ENCODE peak calls at places on chromosomes 7 and 10, in four cellular contexts. One of them, this sample, is unnamed.

GRCh38 chr7:100759357-100760171 is 26.2 kb downstream of the ZAN start:
- DNase-seq in IMR-90: no peak
- DNase-seq in H9: no peak
- DNase-seq in H1: no peak
- DNase-seq in this sample: no peak

GRCh38 chr10:125379592-125379991 is 219.2 kb upstream of the CTBP2 start:
- DNase-seq in H1: no peak
- DNase-seq in H9: no peak
- DNase-seq in IMR-90: no peak
- DNase-seq in this sample: no peak

GRCh38 chr7:44139311-44140010 is 1.7 kb downstream of the MYL7 start:
- DNase-seq in H9: no peak
- DNase-seq in H1: no peak
- DNase-seq in IMR-90: no peak
- DNase-seq in this sample: no peak

GRCh38 chr10:129486805-129487204 is 19.8 kb downstream of the MGMT start:
- DNase-seq in H9: no peak
- DNase-seq in IMR-90: no peak
- DNase-seq in H1: no peak
- DNase-seq in this sample: no peak

GRCh38 chr7:50826371-50827172 is 43.9 kb upstream of the GRB10 start:
- DNase-seq in H1: no peak
- DNase-seq in H9: no peak
- DNase-seq in IMR-90: peak
- DNase-seq in this sample: peak

GRCh38 chr7:11427686-11428273 is 404.2 kb downstream of the THSD7A start:
- DNase-seq in IMR-90: peak
- DNase-seq in H9: no peak
- DNase-seq in H1: no peak
- DNase-seq in this sample: peak

GRCh38 chr7:64574481-64575159 is 11.7 kb upstream of the ZNF680 start:
- DNase-seq in IMR-90: peak
- DNase-seq in H9: no peak
- DNase-seq in H1: no peak
- DNase-seq in this sample: peak

GRCh38 chr7:516606-517456 is 2.8 kb downstream of the PDGFA start:
- DNase-seq in H1: no peak
- DNase-seq in H9: no peak
- DNase-seq in IMR-90: peak
- DNase-seq in this sample: peak

DNA sequence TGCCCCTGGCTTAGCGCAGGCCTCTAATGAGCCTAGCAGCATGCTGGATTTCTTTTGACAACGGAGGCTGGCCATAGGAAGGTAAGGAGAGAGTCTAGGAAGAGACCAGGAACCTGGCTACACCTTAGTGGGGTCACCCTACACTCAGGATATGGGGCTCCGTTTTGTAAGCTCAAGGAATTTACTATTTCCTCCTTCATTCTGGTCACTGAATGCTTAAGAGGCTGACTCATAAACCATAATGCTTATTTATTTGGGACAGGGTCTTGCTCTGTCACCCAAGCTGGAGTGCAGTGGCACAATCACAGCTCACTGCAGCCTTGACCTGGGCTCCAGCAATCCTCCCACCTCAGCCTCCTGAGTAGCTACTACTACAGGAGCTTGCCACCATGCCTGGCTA is 38.4 kb downstream of the CARD11 start:
- DNase-seq in IMR-90: no peak
- DNase-seq in H1: no peak
- DNase-seq in H9: no peak
- DNase-seq in this sample: no peak
- H3K18ac ChIP-seq in IMR-90: no peak
- H3K18ac ChIP-seq in H1: no peak
- H3K18ac ChIP-seq in H9: no peak
- H3K18ac ChIP-seq in this sample: no peak

GRCh38 chr7:87193912-87194311 is 25.6 kb downstream of the TMEM243 start:
- DNase-seq in H9: no peak
- DNase-seq in IMR-90: no peak
- DNase-seq in H1: no peak
- DNase-seq in this sample: no peak

GRCh38 chr7:87202208-87202607 is 17.3 kb downstream of the TMEM243 start:
- DNase-seq in IMR-90: no peak
- DNase-seq in H9: no peak
- DNase-seq in H1: no peak
- DNase-seq in this sample: no peak

GRCh38 chr7:87199700-87200450 is 19.7 kb downstream of the TMEM243 start:
- DNase-seq in IMR-90: no peak
- DNase-seq in H9: no peak
- DNase-seq in H1: no peak
- DNase-seq in this sample: no peak

GRCh38 chr7:87202705-87203104 is 16.8 kb downstream of the TMEM243 start:
- DNase-seq in H1: no peak
- DNase-seq in IMR-90: no peak
- DNase-seq in H9: no peak
- DNase-seq in this sample: no peak

GRCh38 chr7:87199241-87199640 is 20.3 kb downstream of the TMEM243 start:
- DNase-seq in IMR-90: no peak
- DNase-seq in H1: no peak
- DNase-seq in H9: no peak
- DNase-seq in this sample: no peak
- H4K5ac ChIP-seq in IMR-90: no peak
- H4K5ac ChIP-seq in H1: no peak
- H4K5ac ChIP-seq in H9: no peak
- H4K5ac ChIP-seq in this sample: no peak

DNA sequence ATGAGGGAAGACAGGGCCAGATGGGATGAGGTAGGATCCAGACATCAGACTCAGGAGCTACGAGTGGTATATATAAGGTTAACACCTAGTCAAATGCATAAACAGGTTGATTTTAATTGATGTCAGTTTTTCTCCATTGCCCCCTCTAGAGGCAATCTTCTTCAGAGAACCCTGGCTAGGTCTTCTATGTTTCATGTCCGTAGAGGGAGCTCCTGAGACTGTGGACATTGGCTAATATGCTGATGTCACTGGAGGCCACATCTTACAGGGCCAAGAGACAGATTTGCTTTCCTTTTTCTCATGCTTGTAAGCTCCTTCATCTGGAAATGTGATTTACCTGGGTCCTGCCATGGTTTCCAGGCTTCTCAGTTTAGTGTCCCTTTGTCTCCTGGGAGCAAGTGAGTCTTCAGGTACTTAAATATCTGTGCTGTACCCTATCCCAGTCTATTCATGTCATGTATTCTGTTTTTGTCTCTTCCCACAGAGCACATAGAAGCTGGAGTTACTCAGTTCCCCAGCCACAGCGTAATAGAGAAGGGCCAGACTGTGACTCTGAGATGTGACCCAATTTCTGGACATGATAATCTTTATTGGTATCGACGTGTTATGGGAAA is 161.6 kb upstream of the PRSS1 start:
- DNase-seq in IMR-90: peak
- DNase-seq in H9: peak
- DNase-seq in H1: no peak
- DNase-seq in this sample: peak
- H3K4me2 ChIP-seq in IMR-90: peak
- H3K4me2 ChIP-seq in H9: no peak
- H3K4me2 ChIP-seq in H1: no peak
- H3K4me2 ChIP-seq in this sample: no peak

GRCh38 chr7:47600199-47601118 is 18.5 kb upstream of the TNS3 start:
- DNase-seq in H9: no peak
- DNase-seq in IMR-90: peak
- DNase-seq in H1: no peak
- DNase-seq in this sample: no peak
- H3K18ac ChIP-seq in H9: no peak
- H3K18ac ChIP-seq in IMR-90: peak
- H3K18ac ChIP-seq in H1: no peak
- H3K18ac ChIP-seq in this sample: no peak

DNA sequence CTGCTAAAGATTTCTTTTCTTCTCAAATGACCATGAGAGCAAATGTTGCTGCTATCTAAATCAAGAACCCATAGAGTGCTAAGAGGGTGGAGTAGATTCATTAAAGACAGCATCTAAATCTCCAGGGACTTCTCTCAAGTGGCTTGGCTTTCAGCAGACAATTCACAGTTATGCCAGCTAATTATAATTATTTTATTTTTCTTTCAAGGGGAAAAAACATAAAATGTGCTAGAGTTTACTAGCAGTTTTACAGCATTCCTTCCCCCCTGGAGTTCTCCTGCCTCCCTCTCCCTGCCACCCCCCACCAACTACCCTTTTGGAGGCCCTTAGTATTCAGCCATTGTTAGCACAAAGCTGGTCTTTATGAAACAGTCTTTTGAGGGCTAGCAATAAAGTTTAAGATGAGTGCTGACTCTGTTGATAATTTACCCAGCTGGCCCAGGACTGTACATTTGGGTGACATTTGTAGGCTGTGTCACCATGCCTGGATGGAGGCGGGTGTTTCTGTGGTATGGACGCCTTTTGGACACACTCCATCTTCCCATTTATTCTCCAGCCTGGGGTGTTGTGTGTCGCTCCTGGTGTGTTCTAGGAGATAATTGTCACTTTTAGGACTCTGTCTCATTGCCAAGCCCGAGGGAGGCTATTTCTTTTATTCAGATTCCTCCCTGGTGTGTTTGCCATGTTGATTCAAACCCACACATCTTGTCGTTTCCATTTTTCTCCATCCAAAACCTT is 160.2 kb downstream of the CREB5 start:
- DNase-seq in IMR-90: no peak
- DNase-seq in H9: no peak
- DNase-seq in H1: no peak
- DNase-seq in this sample: no peak
- H4K5ac ChIP-seq in IMR-90: no peak
- H4K5ac ChIP-seq in H9: no peak
- H4K5ac ChIP-seq in H1: no peak
- H4K5ac ChIP-seq in this sample: no peak

GRCh38 chr10:106830466-106830865 is 334.0 kb downstream of the SORCS1 start:
- DNase-seq in IMR-90: no peak
- DNase-seq in H9: no peak
- DNase-seq in H1: no peak
- DNase-seq in this sample: no peak

DNA sequence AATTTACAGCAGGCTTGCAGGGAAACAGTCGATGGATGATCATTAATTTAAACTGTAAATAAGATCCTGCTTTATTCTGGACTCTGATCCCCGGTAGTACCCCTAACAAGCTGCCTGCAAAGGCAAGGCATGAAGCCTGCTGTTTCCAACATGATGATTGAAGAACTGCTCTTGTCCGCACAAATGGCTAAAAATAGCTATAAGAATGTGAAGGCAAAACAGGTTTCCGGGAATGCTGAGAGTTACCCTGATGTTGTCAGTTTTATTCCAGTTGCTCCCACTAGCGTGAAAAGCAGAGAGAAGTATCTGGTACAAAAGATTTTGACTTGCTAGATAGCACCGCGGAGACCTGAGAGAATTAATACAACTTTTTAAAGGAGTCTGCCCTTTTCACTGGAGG is 338.5 kb downstream of the SORCS1 start:
- DNase-seq in H1: no peak
- DNase-seq in H9: no peak
- DNase-seq in IMR-90: no peak
- DNase-seq in this sample: no peak
- H3K4me2 ChIP-seq in H1: no peak
- H3K4me2 ChIP-seq in H9: no peak
- H3K4me2 ChIP-seq in IMR-90: no peak
- H3K4me2 ChIP-seq in this sample: no peak

DNA sequence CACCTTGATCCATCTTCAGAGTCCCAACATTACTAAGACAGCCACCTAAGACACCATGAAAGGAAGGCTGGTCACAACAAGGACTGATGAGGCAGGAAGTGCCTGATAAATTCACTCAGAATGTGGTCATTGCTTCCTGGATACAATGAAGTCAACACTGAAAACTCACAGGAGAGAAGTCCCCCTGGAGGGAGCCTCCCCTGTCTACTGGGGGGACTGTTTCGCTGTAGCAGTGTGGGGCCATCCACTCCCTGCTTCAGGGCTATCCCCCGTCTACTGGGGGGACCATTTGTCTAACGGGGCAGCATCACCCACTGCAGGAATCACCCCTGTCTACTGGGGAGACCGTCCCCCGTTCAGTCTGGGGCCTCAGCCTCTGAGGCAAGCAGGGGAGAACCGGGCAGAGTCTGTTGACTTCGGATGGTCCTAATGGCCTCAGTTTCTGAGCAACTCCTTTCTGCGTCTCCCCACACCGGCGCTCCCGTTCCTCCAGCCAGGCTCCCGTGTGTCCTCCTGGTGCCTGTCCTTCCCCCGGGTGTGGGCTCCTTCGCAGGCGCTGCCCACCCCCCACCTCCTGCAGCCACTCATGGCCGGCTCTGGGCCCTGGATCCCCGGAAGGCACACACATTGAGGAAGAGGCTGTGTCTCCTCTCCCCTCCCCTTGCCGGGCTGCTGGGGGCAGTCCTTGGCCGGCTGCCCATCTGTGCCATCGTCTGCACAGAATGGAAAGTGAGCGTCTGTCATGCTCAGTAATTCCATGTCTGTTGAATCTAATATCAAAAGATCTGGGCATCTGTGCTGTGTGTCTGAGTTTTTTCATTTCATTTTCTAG is 59.9 kb upstream of the DNAJB6 start:
- DNase-seq in H1: no peak
- DNase-seq in IMR-90: peak
- DNase-seq in H9: no peak
- DNase-seq in this sample: peak
- H3K18ac ChIP-seq in H1: peak
- H3K18ac ChIP-seq in IMR-90: peak
- H3K18ac ChIP-seq in H9: no peak
- H3K18ac ChIP-seq in this sample: no peak

GRCh38 chr10:420154-421121 is 269.0 kb downstream of the DIP2C start:
- DNase-seq in H1: no peak
- DNase-seq in IMR-90: no peak
- DNase-seq in H9: no peak
- DNase-seq in this sample: no peak
- H4K5ac ChIP-seq in H1: no peak
- H4K5ac ChIP-seq in IMR-90: no peak
- H4K5ac ChIP-seq in H9: no peak
- H4K5ac ChIP-seq in this sample: no peak

GRCh38 chr7:88324699-88325098 is 18.0 kb upstream of the STEAP4 start:
- DNase-seq in H9: no peak
- DNase-seq in IMR-90: no peak
- DNase-seq in H1: no peak
- DNase-seq in this sample: no peak
- H3K4me2 ChIP-seq in H9: no peak
- H3K4me2 ChIP-seq in IMR-90: no peak
- H3K4me2 ChIP-seq in H1: no peak
- H3K4me2 ChIP-seq in this sample: no peak

This sample was measured in mesendoderm.